ENCODE peak calls at places on chromosomes 7 and 10, in five cellular contexts. X is GM23338, W is H9, O is endothelial cell of umbilical vein, K is mammary epithelial cell. Y is an unnamed sample.

GRCh38 chr10:110221721-110222261 is 14.4 kb downstream of the MXI1 start:
- DNase-seq in X (peak), W (peak), O (peak), K (peak), Y (peak)

GRCh38 chr10:369441-370221 is 234.4 kb downstream of the ZMYND11 start:
- DNase-seq in X (no peak), W (no peak), O (no peak), K (no peak), Y (peak)

GRCh38 chr7:41096921-41097320 is 606.0 kb downstream of the INHBA start:
- DNase-seq in X (no peak), W (no peak), O (no peak), K (peak), Y (peak)

GRCh38 chr10:77902159-77902558 is 24.4 kb downstream of the DLG5 start:
- DNase-seq in X (no peak), W (no peak), O (no peak), K (no peak), Y (no peak)

GRCh38 chr7:135260470-135260869 is 26.8 kb downstream of the STRA8 start:
- DNase-seq in X (no peak), W (no peak), O (no peak), K (no peak), Y (no peak)

GRCh38 chr10:110401401-110402076 is 96.2 kb upstream of the DUSP5 start:
- DNase-seq in X (no peak), W (no peak), O (peak), K (no peak), Y (no peak)

GRCh38 chr7:139902436-139903102 is 73.5 kb downstream of the TBXAS1 start:
- DNase-seq in X (no peak), W (no peak), O (no peak), K (no peak), Y (no peak)

GRCh38 chr7:115779561-115779960 is 251.0 kb downstream of the TFEC start:
- DNase-seq in X (no peak), W (no peak), O (no peak), K (no peak), Y (peak)

GRCh38 chr7:148084138-148084537 is 506.4 kb upstream of the C7orf33 start:
- DNase-seq in X (peak), W (peak), O (no peak), K (peak), Y (peak)

GRCh38 chr7:158125721-158126120 is 461.9 kb downstream of the PTPRN2 start:
- DNase-seq in X (no peak), W (no peak), O (no peak), K (no peak), Y (no peak)

GRCh38 chr7:28328822-28329615 is 83.3 kb upstream of the CREB5 start:
- DNase-seq in X (no peak), W (no peak), O (no peak), K (no peak), Y (no peak)

GRCh38 chr10:88110355-88110754 is 246.9 kb downstream of the PTEN start:
- DNase-seq in X (no peak), W (no peak), O (peak), K (peak), Y (peak)

GRCh38 chr7:29328811-29329210 is 134.2 kb downstream of the CHN2 start:
- DNase-seq in X (no peak), W (no peak), O (no peak), K (no peak), Y (peak)

GRCh38 chr7:112789824-112790650 is at the start of gene TMEM168:
- DNase-seq in X (peak), W (peak), O (peak), K (peak), Y (peak)
- TF ChIP-seq CTCF in X (no peak), W (no peak), O (no peak), K (no peak), Y (no peak)

DNA sequence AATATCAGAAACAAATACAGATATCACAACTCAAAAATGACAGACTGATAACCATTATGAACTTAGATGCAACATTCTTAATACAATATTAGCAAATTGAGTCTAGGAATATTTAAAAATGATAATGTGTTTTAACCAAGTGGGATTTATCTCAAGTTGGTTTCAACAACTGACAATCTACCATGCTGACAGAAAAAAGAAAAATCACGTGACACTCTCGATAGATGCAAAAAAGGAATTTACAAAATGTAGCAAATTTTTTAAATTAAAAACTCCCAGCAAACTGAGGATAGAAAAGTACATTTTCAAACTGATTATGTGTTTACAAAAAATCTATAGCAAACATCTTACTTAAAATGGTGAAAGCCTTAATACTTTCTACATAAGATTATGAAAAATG is 177.4 kb downstream of the MALRD1 start:
- DNase-seq in X (no peak), W (no peak), O (no peak), K (no peak), Y (no peak)
- H3K4me2 ChIP-seq in X (no peak), W (no peak), O (no peak), K (no peak), Y (no peak)

GRCh38 chr10:34078017-34078416 is 737.1 kb downstream of the PARD3 start:
- DNase-seq in X (no peak), W (no peak), O (no peak), K (no peak), Y (no peak)
- TF ChIP-seq CTCF in X (peak), W (peak), O (no peak), K (peak), Y (peak)

DNA sequence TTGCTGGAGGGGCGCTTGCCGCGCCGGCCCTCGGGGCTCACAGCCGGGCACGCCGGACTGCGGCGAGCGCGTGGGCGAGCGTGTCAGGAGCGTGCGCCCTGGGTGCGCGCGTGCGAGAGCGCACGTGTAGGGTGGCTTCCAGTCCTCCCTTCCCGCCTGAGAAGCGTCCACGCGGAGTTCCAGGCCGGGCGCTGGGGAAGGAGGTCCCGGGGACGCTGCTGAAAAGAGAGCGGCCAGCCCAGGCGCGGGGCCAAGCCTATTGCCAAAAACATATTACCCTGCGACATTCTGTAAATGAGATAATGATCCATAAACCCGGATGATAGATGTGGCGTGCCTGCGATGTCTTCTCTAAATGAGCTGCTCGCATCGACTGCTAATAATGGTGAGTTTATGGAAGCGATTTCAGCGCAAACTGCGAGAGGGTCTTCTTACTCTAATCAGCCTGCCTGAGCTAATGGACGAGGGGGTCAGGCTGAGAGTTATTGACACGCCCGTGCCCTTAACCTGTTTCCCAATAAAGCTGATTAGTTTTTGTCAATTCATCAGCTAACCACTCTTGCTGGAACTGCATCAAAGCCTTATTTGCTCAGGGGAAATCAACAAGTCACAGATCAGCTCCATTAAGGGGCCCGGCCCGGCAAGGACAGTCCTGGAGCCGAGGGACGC is 8.0 kb upstream of the MNX1 start:
- DNase-seq in X (no peak), W (no peak), O (no peak), K (no peak), Y (no peak)
- H3K4me2 ChIP-seq in X (peak), W (peak), O (no peak), K (peak), Y (no peak)

GRCh38 chr10:113441220-113441619 is 111.6 kb upstream of the HABP2 start:
- DNase-seq in X (no peak), W (no peak), O (no peak), K (no peak), Y (no peak)
- TF ChIP-seq CTCF in X (peak), W (peak), O (no peak), K (peak), Y (no peak)